ENCODE peak calls at places on chromosome 3, in seven cellular contexts. One of them, this sample, is unnamed.

GRCh38 chr3:40546811-40547210 is 22.1 kb downstream of the ZNF621 start:
- DNase-seq in heart right ventricle: no peak
- DNase-seq in retinal pigment epithelial cell: peak
- DNase-seq in DND-41: no peak
- DNase-seq in brain microvascular endothelial cell: peak
- DNase-seq in HL-60: no peak
- DNase-seq in body of pancreas: no peak
- DNase-seq in this sample: peak

GRCh38 chr3:56724580-56725142 is 41.6 kb upstream of the TASOR start:
- DNase-seq in heart right ventricle: no peak
- DNase-seq in retinal pigment epithelial cell: peak
- DNase-seq in DND-41: no peak
- DNase-seq in brain microvascular endothelial cell: no peak
- DNase-seq in HL-60: no peak
- DNase-seq in body of pancreas: no peak
- DNase-seq in this sample: no peak

GRCh38 chr3:45647148-45647619 is 42.0 kb upstream of the SACM1L start:
- DNase-seq in heart right ventricle: no peak
- DNase-seq in retinal pigment epithelial cell: no peak
- DNase-seq in DND-41: no peak
- DNase-seq in brain microvascular endothelial cell: peak
- DNase-seq in HL-60: peak
- DNase-seq in body of pancreas: peak
- DNase-seq in this sample: peak

GRCh38 chr3:8625991-8626390 is 18.6 kb downstream of the SSUH2 start:
- DNase-seq in heart right ventricle: no peak
- DNase-seq in retinal pigment epithelial cell: no peak
- DNase-seq in DND-41: no peak
- DNase-seq in brain microvascular endothelial cell: peak
- DNase-seq in HL-60: no peak
- DNase-seq in body of pancreas: no peak
- DNase-seq in this sample: no peak

GRCh38 chr3:35908366-35909232 is 269.3 kb downstream of the ARPP21 start:
- DNase-seq in heart right ventricle: peak
- DNase-seq in retinal pigment epithelial cell: peak
- DNase-seq in DND-41: peak
- DNase-seq in brain microvascular endothelial cell: peak
- DNase-seq in HL-60: peak
- DNase-seq in body of pancreas: peak
- DNase-seq in this sample: peak

GRCh38 chr3:117523407-117523806 is 813.8 kb downstream of the TUSC7 start:
- DNase-seq in heart right ventricle: no peak
- DNase-seq in retinal pigment epithelial cell: no peak
- DNase-seq in DND-41: no peak
- DNase-seq in brain microvascular endothelial cell: no peak
- DNase-seq in HL-60: no peak
- DNase-seq in body of pancreas: no peak
- DNase-seq in this sample: no peak

GRCh38 chr3:14524920-14525660 is 15.1 kb downstream of the GRIP2 start:
- DNase-seq in heart right ventricle: no peak
- DNase-seq in retinal pigment epithelial cell: no peak
- DNase-seq in DND-41: no peak
- DNase-seq in brain microvascular endothelial cell: no peak
- DNase-seq in HL-60: no peak
- DNase-seq in body of pancreas: no peak
- DNase-seq in this sample: no peak

GRCh38 chr3:24595801-24596200 is 101.2 kb upstream of the THRB start:
- DNase-seq in heart right ventricle: no peak
- DNase-seq in retinal pigment epithelial cell: no peak
- DNase-seq in DND-41: no peak
- DNase-seq in brain microvascular endothelial cell: no peak
- DNase-seq in HL-60: no peak
- DNase-seq in body of pancreas: no peak
- DNase-seq in this sample: peak

GRCh38 chr3:139559541-139559940 is 20.0 kb upstream of the RBP1 start:
- DNase-seq in heart right ventricle: no peak
- DNase-seq in retinal pigment epithelial cell: no peak
- DNase-seq in DND-41: no peak
- DNase-seq in brain microvascular endothelial cell: peak
- DNase-seq in HL-60: no peak
- DNase-seq in body of pancreas: no peak
- DNase-seq in this sample: peak

GRCh38 chr3:47475570-47476329 is at the start of gene SCAP:
- DNase-seq in heart right ventricle: peak
- DNase-seq in retinal pigment epithelial cell: peak
- DNase-seq in DND-41: peak
- DNase-seq in brain microvascular endothelial cell: peak
- DNase-seq in HL-60: peak
- DNase-seq in body of pancreas: peak
- DNase-seq in this sample: peak

GRCh38 chr3:132726341-132726823 is 4.2 kb upstream of the NPHP3 start:
- DNase-seq in heart right ventricle: no peak
- DNase-seq in retinal pigment epithelial cell: no peak
- DNase-seq in DND-41: no peak
- DNase-seq in brain microvascular endothelial cell: no peak
- DNase-seq in HL-60: peak
- DNase-seq in body of pancreas: no peak
- DNase-seq in this sample: peak

GRCh38 chr3:14179114-14179465 is 473 bp downstream of the LSM3 start:
- DNase-seq in heart right ventricle: no peak
- DNase-seq in retinal pigment epithelial cell: no peak
- DNase-seq in DND-41: no peak
- DNase-seq in brain microvascular endothelial cell: no peak
- DNase-seq in HL-60: no peak
- DNase-seq in body of pancreas: no peak
- DNase-seq in this sample: no peak

GRCh38 chr3:128349963-128350599 is 116.6 kb downstream of the DNAJB8 start:
- DNase-seq in heart right ventricle: no peak
- DNase-seq in retinal pigment epithelial cell: no peak
- DNase-seq in DND-41: no peak
- DNase-seq in brain microvascular endothelial cell: no peak
- DNase-seq in HL-60: no peak
- DNase-seq in body of pancreas: peak
- DNase-seq in this sample: no peak

GRCh38 chr3:54999159-54999558 is 71.3 kb upstream of the LRTM1 start:
- DNase-seq in heart right ventricle: no peak
- DNase-seq in retinal pigment epithelial cell: peak
- DNase-seq in DND-41: no peak
- DNase-seq in brain microvascular endothelial cell: peak
- DNase-seq in HL-60: peak
- DNase-seq in body of pancreas: no peak
- DNase-seq in this sample: peak

GRCh38 chr3:20225769-20226168 is 39.8 kb upstream of the SGO1 start:
- DNase-seq in heart right ventricle: no peak
- DNase-seq in retinal pigment epithelial cell: peak
- DNase-seq in DND-41: no peak
- DNase-seq in brain microvascular endothelial cell: peak
- DNase-seq in HL-60: peak
- DNase-seq in body of pancreas: peak
- DNase-seq in this sample: peak

GRCh38 chr3:77525283-77525682 is 485.4 kb downstream of the ROBO2 start:
- DNase-seq in heart right ventricle: no peak
- DNase-seq in retinal pigment epithelial cell: no peak
- DNase-seq in DND-41: no peak
- DNase-seq in brain microvascular endothelial cell: no peak
- DNase-seq in HL-60: no peak
- DNase-seq in body of pancreas: no peak
- DNase-seq in this sample: no peak

GRCh38 chr3:49656541-49657112 is 17.5 kb upstream of the APEH start:
- DNase-seq in heart right ventricle: no peak
- DNase-seq in retinal pigment epithelial cell: no peak
- DNase-seq in DND-41: no peak
- DNase-seq in brain microvascular endothelial cell: no peak
- DNase-seq in HL-60: peak
- DNase-seq in body of pancreas: no peak
- DNase-seq in this sample: no peak
- TF ChIP-seq CTCF in heart right ventricle: no peak
- TF ChIP-seq CTCF in retinal pigment epithelial cell: no peak
- TF ChIP-seq CTCF in DND-41: no peak
- TF ChIP-seq CTCF in brain microvascular endothelial cell: peak
- TF ChIP-seq CTCF in HL-60: no peak
- TF ChIP-seq CTCF in body of pancreas: no peak
- TF ChIP-seq CTCF in this sample: no peak

GRCh38 chr3:12992629-12993021 is 80.6 kb downstream of the IQSEC1 start:
- DNase-seq in heart right ventricle: no peak
- DNase-seq in retinal pigment epithelial cell: no peak
- DNase-seq in DND-41: no peak
- DNase-seq in brain microvascular endothelial cell: no peak
- DNase-seq in HL-60: no peak
- DNase-seq in body of pancreas: no peak
- DNase-seq in this sample: no peak
- H3K4me3 ChIP-seq in heart right ventricle: peak
- H3K4me3 ChIP-seq in retinal pigment epithelial cell: peak
- H3K4me3 ChIP-seq in DND-41: no peak
- H3K4me3 ChIP-seq in brain microvascular endothelial cell: no peak
- H3K4me3 ChIP-seq in HL-60: no peak
- H3K4me3 ChIP-seq in body of pancreas: no peak
- H3K4me3 ChIP-seq in this sample: no peak

DNA sequence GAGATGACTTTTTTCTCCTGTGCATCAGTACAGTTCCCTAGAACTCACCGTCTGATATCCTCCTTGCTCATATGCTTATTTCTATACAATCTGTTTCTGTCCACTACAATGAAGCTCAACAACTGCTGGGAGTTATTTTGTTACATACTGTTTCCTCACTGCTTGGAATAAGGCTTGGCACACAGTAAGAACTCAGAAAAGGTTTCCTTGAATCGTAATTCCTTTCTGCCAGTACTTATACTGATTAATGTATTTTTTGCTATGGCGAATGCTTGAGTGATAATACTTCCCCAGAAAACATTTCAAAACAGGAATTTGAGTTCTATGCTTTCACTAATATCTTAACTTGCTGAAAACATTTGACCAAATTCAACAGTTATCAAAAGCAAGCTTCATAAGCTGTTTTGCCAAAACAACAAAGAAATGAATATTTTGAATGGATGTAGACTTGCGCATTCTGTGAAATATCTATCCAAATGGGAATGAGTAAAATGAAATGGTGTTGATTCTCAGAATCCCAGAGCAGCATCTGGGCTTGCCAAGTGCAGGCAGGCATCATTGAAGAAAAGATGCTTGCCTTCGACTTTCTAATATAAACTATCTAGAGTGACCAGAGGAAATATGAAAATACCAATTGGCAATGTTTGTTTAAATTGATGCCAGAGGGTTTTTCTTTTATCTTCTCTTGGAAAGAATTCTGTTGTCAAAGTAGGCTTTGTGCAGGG is 286.3 kb downstream of the RAP2B start:
- DNase-seq in heart right ventricle: no peak
- DNase-seq in retinal pigment epithelial cell: no peak
- DNase-seq in DND-41: no peak
- DNase-seq in brain microvascular endothelial cell: no peak
- DNase-seq in HL-60: no peak
- DNase-seq in body of pancreas: no peak
- DNase-seq in this sample: no peak
- TF ChIP-seq CTCF in heart right ventricle: no peak
- TF ChIP-seq CTCF in retinal pigment epithelial cell: no peak
- TF ChIP-seq CTCF in DND-41: no peak
- TF ChIP-seq CTCF in brain microvascular endothelial cell: no peak
- TF ChIP-seq CTCF in HL-60: no peak
- TF ChIP-seq CTCF in body of pancreas: no peak
- TF ChIP-seq CTCF in this sample: no peak

GRCh38 chr3:126525091-126525852 is 1.3 kb downstream of the CHST13 start:
- DNase-seq in heart right ventricle: no peak
- DNase-seq in retinal pigment epithelial cell: no peak
- DNase-seq in DND-41: no peak
- DNase-seq in brain microvascular endothelial cell: no peak
- DNase-seq in HL-60: no peak
- DNase-seq in body of pancreas: no peak
- DNase-seq in this sample: no peak

GRCh38 chr3:126522363-126522788 is 1.6 kb upstream of the CHST13 start:
- DNase-seq in heart right ventricle: peak
- DNase-seq in retinal pigment epithelial cell: no peak
- DNase-seq in DND-41: peak
- DNase-seq in brain microvascular endothelial cell: peak
- DNase-seq in HL-60: peak
- DNase-seq in body of pancreas: peak
- DNase-seq in this sample: peak

GRCh38 chr3:126525853-126526667 is 2.1 kb downstream of the CHST13 start:
- DNase-seq in heart right ventricle: no peak
- DNase-seq in retinal pigment epithelial cell: no peak
- DNase-seq in DND-41: no peak
- DNase-seq in brain microvascular endothelial cell: no peak
- DNase-seq in HL-60: no peak
- DNase-seq in body of pancreas: no peak
- DNase-seq in this sample: no peak

GRCh38 chr3:126524429-126524988 is 554 bp downstream of the CHST13 start:
- DNase-seq in heart right ventricle: no peak
- DNase-seq in retinal pigment epithelial cell: no peak
- DNase-seq in DND-41: no peak
- DNase-seq in brain microvascular endothelial cell: no peak
- DNase-seq in HL-60: no peak
- DNase-seq in body of pancreas: no peak
- DNase-seq in this sample: no peak

DNA sequence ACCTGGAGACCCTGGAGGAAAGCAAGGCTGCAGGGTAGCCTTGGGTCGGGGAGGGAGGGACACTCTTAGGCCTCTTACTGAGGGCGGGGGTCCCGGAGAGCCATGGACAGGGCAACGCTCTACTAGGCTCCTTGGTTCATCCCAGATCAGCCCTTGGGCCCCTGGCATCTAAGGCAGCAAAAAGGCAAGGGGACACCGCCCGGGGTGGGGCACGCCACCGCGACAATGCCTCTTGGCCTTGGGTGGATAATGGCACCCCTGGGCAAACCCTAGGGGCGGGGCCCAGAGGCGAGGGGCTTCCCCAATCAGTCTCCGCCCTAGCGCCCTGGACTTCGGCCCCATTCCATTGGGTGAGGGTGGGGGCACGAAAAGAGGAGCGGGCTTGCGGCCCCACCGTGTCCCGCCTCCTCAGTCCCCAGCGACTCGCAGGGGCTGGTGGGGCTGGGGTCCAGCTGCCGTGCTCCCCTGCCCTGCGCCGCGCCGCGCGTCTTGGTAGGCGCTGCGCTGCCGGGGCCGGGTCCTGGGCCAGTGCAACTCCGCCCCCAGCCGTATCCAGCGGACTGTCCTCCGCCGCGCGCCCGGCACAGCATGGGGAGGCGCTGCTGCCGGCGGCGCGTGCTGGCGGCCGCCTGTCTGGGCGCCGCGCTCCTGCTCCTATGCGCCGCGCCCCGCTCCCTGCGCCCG is at the start of gene CHST13:
- DNase-seq in heart right ventricle: no peak
- DNase-seq in retinal pigment epithelial cell: no peak
- DNase-seq in DND-41: no peak
- DNase-seq in brain microvascular endothelial cell: no peak
- DNase-seq in HL-60: peak
- DNase-seq in body of pancreas: peak
- DNase-seq in this sample: peak
- H3K4me3 ChIP-seq in heart right ventricle: peak
- H3K4me3 ChIP-seq in retinal pigment epithelial cell: peak
- H3K4me3 ChIP-seq in DND-41: no peak
- H3K4me3 ChIP-seq in brain microvascular endothelial cell: peak
- H3K4me3 ChIP-seq in HL-60: peak
- H3K4me3 ChIP-seq in body of pancreas: no peak
- H3K4me3 ChIP-seq in this sample: peak

DNA sequence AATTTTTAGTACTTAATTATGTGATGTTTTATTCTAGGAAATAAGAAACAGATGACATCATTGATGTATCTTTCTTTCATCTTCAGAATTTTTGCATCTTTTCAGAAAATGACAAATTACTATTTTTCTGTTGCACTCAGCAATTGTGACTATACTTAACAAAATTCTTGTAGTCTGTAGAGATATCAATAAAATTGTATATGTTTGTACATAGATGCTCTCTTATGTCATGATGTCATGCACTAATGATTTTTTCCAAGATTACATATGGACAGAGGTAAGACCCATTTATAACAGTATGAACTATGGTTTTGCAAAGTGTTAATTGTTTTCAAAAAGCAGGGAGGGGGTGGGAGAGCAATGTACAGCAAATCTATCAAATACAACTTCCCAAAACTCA is 121.2 kb downstream of the POLQ start:
- DNase-seq in heart right ventricle: no peak
- DNase-seq in retinal pigment epithelial cell: no peak
- DNase-seq in DND-41: no peak
- DNase-seq in brain microvascular endothelial cell: no peak
- DNase-seq in HL-60: no peak
- DNase-seq in body of pancreas: no peak
- DNase-seq in this sample: no peak
- TF ChIP-seq CTCF in heart right ventricle: no peak
- TF ChIP-seq CTCF in retinal pigment epithelial cell: no peak
- TF ChIP-seq CTCF in DND-41: no peak
- TF ChIP-seq CTCF in brain microvascular endothelial cell: no peak
- TF ChIP-seq CTCF in HL-60: no peak
- TF ChIP-seq CTCF in body of pancreas: no peak
- TF ChIP-seq CTCF in this sample: no peak